ENCODE peak calls at places on chromosome 14, in four cellular contexts. G is CD14-positive monocyte, A is mesothelial cell of epicardium, M is neural progenitor cell. B is an unnamed sample.

GRCh38 chr14:39268393-39268792 is 34.7 kb downstream of the MIA2 start:
- DNase-seq in M (peak), A (no peak), G (no peak), B (no peak)

GRCh38 chr14:58362798-58363412 is 32.8 kb upstream of the TOMM20L start:
- DNase-seq in G (no peak), A (no peak), M (peak), B (no peak)

GRCh38 chr14:104979758-104980591 is 1.8 kb upstream of the AHNAK2 start:
- DNase-seq in A (no peak), M (no peak), G (no peak), B (no peak)

GRCh38 chr14:104171029-104171697 is 32.8 kb downstream of the KIF26A start:
- DNase-seq in A (peak), G (no peak), M (peak), B (no peak)

GRCh38 chr14:63650336-63650952 is 8.8 kb upstream of the WDR89 start:
- DNase-seq in A (no peak), G (no peak), M (no peak), B (no peak)

GRCh38 chr14:24164591-24164991 is 3.5 kb downstream of the IRF9 start:
- DNase-seq in A (no peak), M (no peak), G (no peak), B (no peak)

GRCh38 chr14:22502007-22502406 is 87.0 kb downstream of the DAD1 start:
- DNase-seq in G (no peak), M (no peak), A (no peak), B (no peak)

GRCh38 chr14:51321036-51321435 is 81.0 kb downstream of the TMX1 start:
- DNase-seq in G (no peak), A (no peak), M (no peak), B (no peak)

GRCh38 chr14:58882577-58883018 is 244.8 kb downstream of the DACT1 start:
- DNase-seq in A (no peak), G (no peak), M (no peak), B (no peak)

GRCh38 chr14:70831382-70831781 is 22.1 kb upstream of the MAP3K9 start:
- DNase-seq in M (no peak), A (no peak), G (no peak), B (no peak)

GRCh38 chr14:70823281-70823680 is 14.0 kb upstream of the MAP3K9 start:
- DNase-seq in A (no peak), G (no peak), M (no peak), B (no peak)

GRCh38 chr14:70822706-70823185 is 13.4 kb upstream of the MAP3K9 start:
- DNase-seq in G (no peak), M (peak), A (peak), B (no peak)

GRCh38 chr14:70828188-70828587 is 18.9 kb upstream of the MAP3K9 start:
- DNase-seq in G (no peak), M (no peak), A (no peak), B (no peak)

DNA sequence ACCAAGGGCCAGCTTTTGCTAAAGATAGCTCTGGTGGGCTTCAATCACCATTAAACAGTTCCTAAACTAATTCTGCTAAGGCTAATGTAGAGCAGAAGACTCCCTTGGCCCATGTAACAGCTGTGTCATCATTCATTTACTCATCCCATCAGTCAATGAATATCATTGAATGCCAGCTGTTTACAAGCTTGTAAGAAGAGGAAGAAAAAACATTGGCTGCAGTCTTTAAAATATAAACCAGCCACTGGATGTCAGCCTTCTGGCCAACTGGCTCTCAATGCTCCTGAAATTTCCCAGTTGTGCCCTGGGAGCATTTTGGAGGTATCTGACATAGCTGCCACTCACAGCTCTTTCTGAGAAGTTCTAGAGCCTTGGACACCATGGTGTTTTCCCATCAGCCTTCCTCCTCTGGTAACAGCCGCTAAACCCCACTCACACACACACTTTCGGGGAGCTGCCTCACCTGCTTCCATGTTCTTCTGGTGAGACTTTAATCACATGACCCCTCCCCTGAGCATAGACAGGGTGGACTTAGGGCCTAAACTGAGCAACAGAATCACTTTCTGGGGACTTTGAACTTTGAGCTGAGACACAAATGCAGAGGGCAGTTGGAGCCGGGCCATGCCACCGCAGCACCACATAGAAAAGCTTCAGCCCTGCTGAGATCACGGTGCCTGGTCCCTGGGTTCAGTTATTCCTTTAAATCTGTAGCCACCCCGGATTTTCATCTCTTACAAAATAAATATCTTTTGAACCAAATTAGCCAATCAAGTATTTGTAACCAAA is 18.2 kb upstream of the MAP3K9 start:
- DNase-seq in G (no peak), A (no peak), M (no peak), B (no peak)
- TF ChIP-seq CTCF in G (no peak), A (no peak), M (no peak), B (no peak)

GRCh38 chr14:65815127-65815526 is 402.6 kb downstream of the FUT8 start:
- DNase-seq in A (no peak), G (no peak), M (no peak), B (no peak)
- TF ChIP-seq CTCF in A (no peak), G (no peak), M (no peak), B (no peak)

DNA sequence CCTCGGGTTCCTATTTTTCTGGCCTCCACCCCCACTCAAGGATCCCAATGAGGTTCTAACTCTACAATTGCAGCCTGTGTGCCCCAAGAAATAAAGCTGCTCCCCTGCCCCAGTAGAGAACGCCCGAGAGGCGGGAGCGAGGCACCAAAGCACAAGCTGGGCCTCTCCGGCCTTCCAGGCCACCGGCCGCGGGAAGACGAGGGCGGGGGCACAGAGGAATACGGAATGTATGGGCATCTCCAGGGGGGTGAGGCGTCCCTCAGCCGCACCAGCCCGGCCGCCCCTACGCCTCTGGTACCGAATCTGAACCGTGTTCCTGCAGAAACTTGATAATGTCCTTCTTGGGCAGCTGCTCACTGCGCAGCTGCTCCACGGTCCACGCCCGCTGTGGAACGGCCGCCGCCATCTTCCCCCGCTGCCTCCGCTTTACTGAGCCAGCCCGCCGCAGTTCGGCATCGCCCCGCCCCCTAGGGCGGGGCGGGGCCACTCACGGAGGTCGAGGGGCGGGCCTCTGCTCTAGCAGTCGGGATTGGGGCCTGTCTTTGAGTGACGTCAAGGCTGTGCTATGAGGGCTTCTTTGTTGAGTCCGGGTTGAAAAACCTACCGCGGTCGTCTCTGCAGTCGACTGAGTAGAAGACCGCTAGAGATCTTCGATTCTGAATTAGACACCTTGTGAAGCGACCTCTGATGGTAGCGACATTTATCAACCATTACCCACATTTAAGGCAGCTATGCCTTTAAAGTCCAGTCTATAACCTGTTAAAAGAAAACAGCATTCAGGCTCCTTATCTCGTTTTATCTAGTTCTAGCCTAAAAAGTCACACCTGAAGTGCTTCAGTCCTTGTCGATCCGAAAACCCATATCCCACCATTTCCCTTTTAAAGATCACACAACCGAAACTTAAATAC is at the start of gene FKBP3:
- DNase-seq in G (peak), M (peak), A (peak), B (peak)
- TF ChIP-seq CTCF in G (no peak), M (peak), A (no peak), B (no peak)

DNA sequence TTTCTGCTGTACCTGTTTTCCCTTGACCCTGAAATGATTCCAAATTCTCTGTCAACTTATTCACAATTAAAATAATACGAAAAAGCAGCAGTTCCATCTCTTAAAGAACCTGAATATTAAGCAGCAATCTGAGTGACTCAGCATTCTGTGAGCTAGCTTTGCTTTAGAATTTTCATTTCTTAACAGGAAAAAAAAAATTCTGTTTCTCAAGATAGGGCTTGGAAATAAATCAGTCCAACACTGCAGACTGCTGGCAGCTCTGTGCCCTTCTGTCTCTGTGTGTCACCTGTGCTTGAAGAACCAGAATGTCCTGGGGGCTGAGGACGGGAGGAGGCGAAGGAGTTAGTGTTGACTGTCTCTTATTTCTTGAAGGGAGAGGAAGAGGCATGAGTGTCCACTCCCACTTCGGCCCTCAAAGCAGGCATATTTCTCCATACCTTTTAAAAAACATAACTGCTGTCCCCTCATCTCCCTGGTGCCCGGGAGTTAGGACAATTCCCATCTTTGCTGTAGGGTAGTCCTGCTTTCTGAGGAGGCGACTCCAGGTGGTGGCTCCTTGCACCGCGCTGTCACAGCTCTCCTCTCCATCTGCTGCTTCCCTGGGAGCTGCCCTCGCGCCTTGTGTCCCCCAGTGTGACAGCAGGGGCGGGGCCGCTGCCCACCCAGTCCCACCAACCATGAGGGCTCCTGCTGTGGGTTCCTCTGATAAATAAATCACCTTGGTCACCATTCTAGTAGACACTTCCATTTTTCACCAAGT is 203.1 kb downstream of the CALM1 start:
- DNase-seq in G (no peak), A (no peak), M (no peak), B (no peak)
- TF ChIP-seq CTCF in G (no peak), A (no peak), M (no peak), B (no peak)

GRCh38 chr14:28599605-28600004 is 167.0 kb upstream of the FOXG1 start:
- DNase-seq in A (no peak), M (no peak), G (no peak), B (no peak)

GRCh38 chr14:28599191-28599590 is 167.4 kb upstream of the FOXG1 start:
- DNase-seq in G (no peak), M (no peak), A (no peak), B (no peak)

GRCh38 chr14:28596336-28596735 is 170.3 kb upstream of the FOXG1 start:
- DNase-seq in M (no peak), A (no peak), G (no peak), B (no peak)
- TF ChIP-seq CTCF in M (peak), A (peak), G (no peak), B (no peak)

GRCh38 chr14:53285064-53285463 is 131.9 kb upstream of the DDHD1 start:
- DNase-seq in G (no peak), M (no peak), A (no peak), B (no peak)

DNA sequence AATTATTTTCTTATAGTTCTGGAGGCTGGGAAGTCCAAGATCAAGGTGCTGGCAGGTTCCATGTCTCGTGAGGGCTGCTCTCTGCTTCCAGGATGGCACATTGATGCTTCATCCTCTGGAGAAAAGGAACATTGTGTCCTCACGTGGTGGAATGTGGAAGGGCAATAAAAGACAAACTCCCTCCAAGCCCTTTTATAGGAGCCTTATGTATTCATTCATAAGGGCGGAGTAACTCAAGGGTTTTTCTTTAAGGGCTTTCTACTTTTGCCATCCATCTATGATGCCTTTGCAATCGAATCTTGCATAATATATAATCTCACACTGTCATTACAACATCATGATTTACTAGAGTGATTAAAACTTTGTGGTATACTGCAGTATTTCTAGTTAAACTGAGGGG is 132.7 kb upstream of the DDHD1 start:
- DNase-seq in M (no peak), G (no peak), A (no peak), B (no peak)
- TF ChIP-seq CTCF in M (no peak), G (no peak), A (no peak), B (no peak)

DNA sequence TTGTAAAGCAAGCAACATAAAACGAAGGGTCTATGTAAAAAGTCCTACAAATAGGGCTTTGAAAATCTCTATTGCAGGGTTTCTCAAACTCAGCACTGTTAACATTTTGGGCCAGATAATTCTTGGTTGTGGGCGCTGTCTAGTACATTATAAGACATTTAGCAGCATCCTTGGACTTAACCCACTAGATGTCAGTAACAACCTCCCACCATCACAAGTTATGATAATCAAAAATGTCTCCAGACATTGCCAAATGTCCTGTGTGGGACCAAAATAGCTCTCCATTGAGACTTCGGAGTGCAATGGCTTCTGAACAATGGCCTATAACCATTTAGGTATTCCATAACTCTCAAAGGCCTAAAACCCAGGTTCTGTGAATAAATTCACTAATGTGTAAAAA is 22.9 kb upstream of the DHRS7 start:
- DNase-seq in M (no peak), G (no peak), A (no peak), B (no peak)
- TF ChIP-seq CTCF in M (no peak), G (no peak), A (no peak), B (no peak)